ENCODE peak calls at places on chromosomes 5 and 9, in four cellular contexts. P, R, N and I are unnamed samples. For H3K9me3 and H3K4me1, the result is how much of the 10 kb centered on the place peaks cover.

GRCh38 chr5:54457094-54457531 is 1.6 kb downstream of the HSPB3 start:
- DNase-seq in N (peak), P (no peak), R (no peak), I (no peak)

GRCh38 chr9:121376214-121376830 is 6.3 kb upstream of the STOM start:
- DNase-seq in N (no peak), P (no peak), R (no peak), I (no peak)

GRCh38 chr5:13250450-13251291 is 693.8 kb downstream of the DNAH5 start:
- DNase-seq in P (no peak), N (no peak), R (no peak), I (peak)

GRCh38 chr5:119273391-119273839 is 82.4 kb upstream of the TNFAIP8 start:
- DNase-seq in R (no peak), P (no peak), N (no peak), I (no peak)

GRCh38 chr5:132094393-132095076 is 20.9 kb downstream of the CSF2 start:
- DNase-seq in N (peak), P (peak), R (no peak), I (peak)

GRCh38 chr9:111527347-111527746 is 2.4 kb downstream of the ZNF483 start:
- DNase-seq in N (peak), P (no peak), R (no peak), I (no peak)

GRCh38 chr9:98881836-98882568 is 61.7 kb upstream of the COL15A1 start:
- DNase-seq in R (no peak), P (no peak), N (no peak), I (no peak)

GRCh38 chr5:110757118-110757729 is 18.4 kb downstream of the SLC25A46 start:
- DNase-seq in P (no peak), R (no peak), N (peak), I (peak)

GRCh38 chr5:173745123-173745522 is 128.7 kb upstream of the BOD1 start:
- DNase-seq in N (no peak), P (peak), R (no peak), I (no peak)

GRCh38 chr5:172731286-172732073 is 39.5 kb downstream of the DUSP1 start:
- DNase-seq in P (peak), N (peak), R (peak), I (no peak)

GRCh38 chr5:40680741-40681350 is 1.1 kb downstream of the PTGER4 start:
- DNase-seq in N (peak), P (no peak), R (peak), I (no peak)

GRCh38 chr5:146877178-146877681 is 1.3 kb downstream of the PPP2R2B start:
- DNase-seq in P (no peak), R (no peak), N (no peak), I (no peak)

GRCh38 chr5:66518753-66519152 is 77.4 kb upstream of the MAST4 start:
- DNase-seq in R (no peak), N (peak), P (no peak), I (no peak)

GRCh38 chr5:176578391-176578808 is 29.3 kb downstream of the CDHR2 start:
- DNase-seq in P (peak), R (peak), N (peak), I (no peak)

GRCh38 chr5:1138445-1139207 is 26.8 kb upstream of the SLC12A7 start:
- DNase-seq in N (no peak), P (no peak), R (no peak), I (no peak)

GRCh38 chr9:28951945-28952344 is 1378.7 kb upstream of the C9orf72 start:
- DNase-seq in N (no peak), R (no peak), P (no peak), I (no peak)

GRCh38 chr9:93324191-93324834 is 127.2 kb upstream of the FAM120A start:
- DNase-seq in R (no peak), P (no peak), N (no peak), I (no peak)

GRCh38 chr5:177386542-177386941 is 2.3 kb downstream of the SLC34A1 start:
- DNase-seq in P (no peak), R (peak), N (no peak), I (no peak)

GRCh38 chr9:33202552-33203300 is 35.6 kb upstream of the B4GALT1 start:
- DNase-seq in N (no peak), R (no peak), P (no peak), I (no peak)

DNA sequence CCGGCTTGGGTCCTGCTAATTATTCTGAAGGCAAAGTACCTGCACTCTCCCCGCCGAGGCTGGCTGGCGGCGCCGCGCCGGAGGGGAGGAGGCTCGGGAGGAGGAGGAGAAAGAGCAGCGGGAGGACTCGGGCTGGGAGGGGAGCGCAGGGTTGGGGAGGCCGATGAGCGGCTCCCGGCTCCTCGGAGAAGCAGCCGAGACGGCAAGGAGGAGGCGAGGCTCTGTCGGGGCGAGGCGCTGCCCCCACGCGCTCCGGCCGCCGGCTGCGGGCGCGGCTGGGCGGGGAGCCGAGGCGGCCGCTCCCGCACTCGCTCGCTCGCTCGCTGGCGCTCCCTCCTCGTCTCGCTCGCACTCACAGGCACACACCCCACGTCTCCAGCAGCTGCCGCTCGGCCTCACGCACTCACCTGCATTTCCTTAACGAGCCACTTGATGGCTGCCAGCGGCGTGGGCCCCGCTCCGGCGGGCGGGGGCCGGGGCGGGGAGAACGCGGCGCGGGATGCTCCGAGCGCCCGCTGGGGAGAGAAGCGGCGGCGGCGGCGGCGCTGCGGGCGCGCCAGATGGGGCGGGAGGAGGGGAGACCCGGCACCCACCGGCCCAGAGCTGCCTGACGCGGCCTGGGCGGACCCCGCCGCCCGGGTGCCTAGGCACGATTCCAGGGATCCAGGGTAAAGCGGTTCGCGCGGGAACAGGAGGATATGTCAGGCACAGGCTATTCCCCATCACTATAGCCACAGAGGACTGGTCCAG is at the start of gene PTPRD:
- DNase-seq in N (peak), P (peak), R (no peak), I (no peak)
- TF ChIP-seq CTCF in N (peak), P (no peak), R (no peak), I (peak)

GRCh38 chr5:2724831-2725230 is 26.6 kb downstream of the IRX2 start:
- DNase-seq in R (no peak), N (no peak), P (no peak), I (no peak)

GRCh38 chr5:2719332-2719731 is 32.1 kb downstream of the IRX2 start:
- DNase-seq in R (no peak), P (no peak), N (no peak), I (no peak)

GRCh38 chr5:2724031-2724581 is 27.4 kb downstream of the IRX2 start:
- DNase-seq in P (no peak), N (no peak), R (no peak), I (no peak)

GRCh38 chr5:2722901-2723300 is 28.6 kb downstream of the IRX2 start:
- DNase-seq in R (no peak), P (no peak), N (no peak), I (no peak)

DNA sequence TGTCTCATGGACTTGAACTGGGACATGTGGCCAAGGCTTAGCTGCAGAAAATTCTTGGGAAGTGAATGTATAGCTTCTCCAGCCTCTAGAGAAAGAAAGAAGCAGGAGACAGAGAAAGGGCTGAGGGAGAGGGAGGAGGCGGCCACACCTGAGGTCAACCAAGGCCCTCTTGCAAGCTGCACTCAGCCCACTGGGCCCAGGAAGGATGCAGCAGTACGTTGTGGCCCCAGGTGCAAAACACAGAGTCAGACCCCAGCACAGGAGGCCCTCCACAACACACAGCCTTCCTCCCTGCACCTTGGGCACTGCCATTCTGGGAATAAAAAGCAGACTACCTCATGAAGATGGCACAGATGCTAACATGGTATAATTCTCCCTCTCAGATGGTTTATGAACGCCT is 29.7 kb downstream of the IRX2 start:
- DNase-seq in N (no peak), P (no peak), R (no peak), I (no peak)
- H3K9me3 ChIP-seq in N (under half), P (under half), R (under half), I (under half)

GRCh38 chr5:136014049-136014516 is 14.7 kb upstream of the TGFBI start:
- DNase-seq in N (peak), P (no peak), R (no peak), I (no peak)
- H3K4me1 ChIP-seq in N (half or more), P (half or more), R (under half), I (under half)

GRCh38 chr5:91388362-91388761 is 5.2 kb upstream of the ARRDC3 start:
- DNase-seq in P (no peak), N (no peak), R (no peak), I (no peak)

GRCh38 chr5:91384671-91385430 is 1.7 kb upstream of the ARRDC3 start:
- DNase-seq in N (peak), P (peak), R (peak), I (peak)

GRCh38 chr5:91383956-91384300 is 811 bp upstream of the ARRDC3 start:
- DNase-seq in N (no peak), R (no peak), P (no peak), I (no peak)

GRCh38 chr5:91383027-91383955 is at the start of gene ARRDC3:
- DNase-seq in P (peak), N (peak), R (peak), I (peak)

GRCh38 chr5:91386120-91386519 is 3.0 kb upstream of the ARRDC3 start:
- DNase-seq in R (no peak), P (no peak), N (no peak), I (no peak)
- TF ChIP-seq CTCF in R (no peak), P (no peak), N (peak), I (no peak)

DNA sequence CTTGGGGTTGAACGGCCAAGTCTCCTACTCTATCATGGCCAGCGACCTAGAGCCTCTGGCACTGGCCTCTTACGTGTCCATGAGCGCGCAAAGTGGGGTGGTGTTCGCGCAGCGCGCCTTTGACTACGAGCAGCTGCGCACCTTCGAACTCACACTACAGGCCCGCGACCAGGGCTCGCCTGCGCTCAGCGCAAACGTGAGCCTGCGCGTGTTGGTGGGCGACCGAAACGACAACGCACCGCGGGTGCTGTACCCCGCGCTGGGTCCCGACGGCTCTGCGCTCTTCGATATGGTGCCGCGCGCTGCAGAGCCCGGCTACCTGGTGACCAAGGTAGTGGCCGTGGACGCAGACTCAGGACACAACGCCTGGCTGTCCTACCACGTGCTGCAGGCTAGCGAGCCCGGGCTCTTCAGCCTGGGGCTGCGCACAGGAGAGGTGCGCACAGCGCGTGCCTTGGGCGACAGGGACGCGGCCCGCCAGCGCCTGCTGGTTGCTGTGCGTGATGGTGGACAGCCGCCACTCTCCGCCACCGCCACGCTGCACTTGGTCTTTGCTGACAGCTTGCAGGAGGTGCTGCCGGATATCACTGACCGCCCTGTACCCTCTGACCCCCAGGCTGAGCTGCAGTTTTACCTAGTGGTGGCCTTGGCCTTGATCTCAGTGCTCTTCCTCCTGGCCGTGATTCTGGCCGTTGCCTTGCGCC is 2.0 kb downstream of the PCDHGB5 start:
- DNase-seq in R (no peak), P (no peak), N (no peak), I (no peak)
- H3K9me3 ChIP-seq in R (under half), P (under half), N (half or more), I (under half)

GRCh38 chr5:148986636-148987035 is 76.2 kb downstream of the SH3TC2 start:
- DNase-seq in N (peak), R (no peak), P (no peak), I (no peak)
- H3K4me1 ChIP-seq in N (half or more), R (under half), P (half or more), I (under half)

GRCh38 chr9:69149321-69149807 is 24.7 kb upstream of the TJP2 start:
- DNase-seq in R (no peak), P (no peak), N (peak), I (no peak)
- TF ChIP-seq CTCF in R (no peak), P (no peak), N (peak), I (no peak)